ENCODE peak calls at places on chromosomes 12 and 14, in four cellular contexts. H, J, D and G are unnamed samples.

GRCh38 chr12:31728289-31728916 is 418 bp downstream of the AMN1 start:
- DNase-seq in H (peak), J (no peak), D (no peak), G (no peak)

GRCh38 chr12:20089077-20089476 is 279.3 kb upstream of the PDE3A start:
- DNase-seq in H (no peak), J (no peak), D (no peak), G (no peak)

GRCh38 chr12:89960011-89960507 is 251.4 kb upstream of the ATP2B1 start:
- DNase-seq in H (no peak), J (no peak), D (no peak), G (peak)

GRCh38 chr14:29354446-29354845 is 573.2 kb downstream of the PRKD1 start:
- DNase-seq in H (no peak), J (no peak), D (no peak), G (no peak)

GRCh38 chr14:88146881-88147649 is 142.1 kb downstream of the GPR65 start:
- DNase-seq in H (no peak), J (no peak), D (no peak), G (no peak)

GRCh38 chr14:30620178-30620577 is 1.9 kb upstream of the SCFD1 start:
- DNase-seq in H (no peak), J (no peak), D (no peak), G (peak)

GRCh38 chr14:68632591-68632895 is 160.3 kb downstream of the ZFP36L1 start:
- DNase-seq in H (no peak), J (no peak), D (no peak), G (no peak)

GRCh38 chr12:3658327-3659163 is 94.4 kb downstream of the CRACR2A start:
- DNase-seq in H (peak), J (peak), D (peak), G (no peak)

GRCh38 chr14:59511916-59512530 is 27.7 kb downstream of the JKAMP start:
- DNase-seq in H (no peak), J (no peak), D (peak), G (no peak)

GRCh38 chr12:106629797-106630669 is 47.2 kb downstream of the RFX4 start:
- DNase-seq in H (no peak), J (no peak), D (no peak), G (no peak)

GRCh38 chr12:99529966-99530365 is 117.6 kb upstream of the GARIN6 start:
- DNase-seq in H (no peak), J (no peak), D (no peak), G (peak)

GRCh38 chr14:77931441-77931840 is 131.5 kb downstream of the ADCK1 start:
- DNase-seq in H (no peak), J (no peak), D (no peak), G (no peak)

GRCh38 chr12:52944683-52945388 is 4.1 kb upstream of the KRT18 start:
- DNase-seq in H (no peak), J (no peak), D (no peak), G (no peak)

GRCh38 chr12:84767079-84767478 is 145.5 kb downstream of the SLC6A15 start:
- DNase-seq in H (no peak), J (no peak), D (no peak), G (no peak)

GRCh38 chr12:49903351-49903699 is 375 bp downstream of the FAIM2 start:
- DNase-seq in H (no peak), J (no peak), D (no peak), G (no peak)

GRCh38 chr14:76687611-76688372 is 73.5 kb upstream of the VASH1 start:
- DNase-seq in H (no peak), J (peak), D (no peak), G (no peak)

GRCh38 chr12:91577586-91578539 is 395.2 kb upstream of the DCN start:
- DNase-seq in H (no peak), J (no peak), D (no peak), G (no peak)

GRCh38 chr12:68198490-68199086 is 27.0 kb downstream of the IL26 start:
- DNase-seq in H (no peak), J (no peak), D (no peak), G (no peak)

GRCh38 chr12:104573-105081 is 38.1 kb downstream of the IQSEC3 start:
- DNase-seq in H (no peak), J (peak), D (peak), G (no peak)

GRCh38 chr12:31234053-31234835 is 91.7 kb downstream of the SINHCAF start:
- DNase-seq in H (no peak), J (no peak), D (no peak), G (no peak)

GRCh38 chr12:13452955-13453570 is 256.5 kb downstream of the EMP1 start:
- DNase-seq in H (no peak), J (no peak), D (no peak), G (no peak)

GRCh38 chr12:13450231-13451080 is 253.9 kb downstream of the EMP1 start:
- DNase-seq in H (no peak), J (no peak), D (no peak), G (no peak)

GRCh38 chr12:13455765-13456164 is 259.2 kb downstream of the EMP1 start:
- DNase-seq in H (no peak), J (no peak), D (no peak), G (no peak)

GRCh38 chr12:13454991-13455696 is 258.6 kb downstream of the EMP1 start:
- DNase-seq in H (no peak), J (no peak), D (no peak), G (no peak)
- TF ChIP-seq CREM in H (no peak), J (no peak), D (no peak), G (no peak)

DNA sequence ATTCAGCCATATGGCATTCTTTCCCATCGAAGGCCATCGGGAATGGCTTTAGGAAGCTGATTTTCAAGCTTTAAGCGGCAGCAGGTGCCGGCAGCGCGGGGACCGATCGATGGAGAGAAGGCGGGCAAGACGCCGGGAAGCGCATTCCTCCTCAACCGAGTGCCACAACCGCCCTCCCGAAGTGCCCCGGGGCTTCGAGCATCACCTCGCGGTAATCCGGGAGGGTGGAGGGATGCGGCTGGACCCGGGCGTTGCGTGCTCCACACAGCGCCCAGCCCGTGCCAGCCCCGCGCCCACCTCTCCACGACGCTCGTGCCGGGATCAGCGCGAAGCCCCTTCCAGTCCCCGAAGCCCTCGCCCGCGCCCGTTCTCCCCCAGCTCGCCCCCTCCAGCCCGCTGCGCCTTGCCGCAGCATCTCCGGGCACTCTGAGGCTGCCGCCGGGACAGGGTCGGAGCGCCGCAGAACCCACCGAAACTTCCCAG is 3.2 kb downstream of the USP44 start:
- DNase-seq in H (peak), J (no peak), D (peak), G (no peak)
- TF ChIP-seq CREM in H (no peak), J (no peak), D (no peak), G (no peak)

GRCh38 chr12:131913666-131914065 is 15.4 kb upstream of the PUS1 start:
- DNase-seq in H (no peak), J (no peak), D (no peak), G (no peak)

GRCh38 chr12:131910302-131911110 is 16.1 kb downstream of the ULK1 start:
- DNase-seq in H (no peak), J (no peak), D (no peak), G (no peak)

GRCh38 chr12:131912526-131913274 is 16.4 kb upstream of the PUS1 start:
- DNase-seq in H (peak), J (peak), D (no peak), G (no peak)

GRCh38 chr12:131911251-131911650 is 16.8 kb downstream of the ULK1 start:
- DNase-seq in H (no peak), J (no peak), D (no peak), G (no peak)

DNA sequence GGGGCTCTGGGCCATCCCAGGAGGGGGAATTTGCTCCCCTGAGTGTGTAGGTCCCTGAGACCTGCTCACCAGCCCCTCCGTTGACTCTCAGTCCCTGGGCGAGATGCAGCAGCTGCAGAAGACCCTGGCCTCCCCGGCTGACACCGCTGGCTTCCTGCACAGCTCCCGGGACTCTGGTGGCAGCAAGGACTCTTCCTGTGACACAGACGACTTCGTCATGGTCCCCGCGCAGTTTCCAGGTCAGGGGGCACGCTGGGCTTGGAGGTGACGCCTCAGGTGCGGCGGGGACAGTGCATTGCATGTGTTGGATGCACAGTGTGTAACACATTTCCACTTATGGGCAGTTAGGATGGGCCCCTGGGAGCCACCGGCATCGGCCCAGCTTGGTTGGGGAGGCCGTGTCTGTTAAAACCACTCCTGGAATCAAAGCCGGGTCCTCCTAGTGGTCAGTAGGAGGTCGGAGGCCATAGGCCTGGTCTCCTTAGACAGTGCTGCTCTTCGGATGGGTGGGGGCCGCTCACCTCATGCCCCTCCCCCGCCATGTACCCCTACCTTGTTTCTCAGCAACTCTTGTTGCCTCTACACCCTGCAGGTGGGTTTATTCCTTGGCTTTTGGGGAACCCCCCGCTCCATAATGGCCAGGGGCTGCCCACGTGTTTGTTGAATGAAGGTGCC is 17.1 kb upstream of the PUS1 start:
- DNase-seq in H (no peak), J (no peak), D (no peak), G (no peak)
- TF ChIP-seq CREM in H (no peak), J (no peak), D (no peak), G (no peak)

GRCh38 chr14:69951263-69951662 is 72.0 kb downstream of the SMOC1 start:
- DNase-seq in H (no peak), J (no peak), D (no peak), G (no peak)
- TF ChIP-seq CREM in H (no peak), J (no peak), D (no peak), G (no peak)

DNA sequence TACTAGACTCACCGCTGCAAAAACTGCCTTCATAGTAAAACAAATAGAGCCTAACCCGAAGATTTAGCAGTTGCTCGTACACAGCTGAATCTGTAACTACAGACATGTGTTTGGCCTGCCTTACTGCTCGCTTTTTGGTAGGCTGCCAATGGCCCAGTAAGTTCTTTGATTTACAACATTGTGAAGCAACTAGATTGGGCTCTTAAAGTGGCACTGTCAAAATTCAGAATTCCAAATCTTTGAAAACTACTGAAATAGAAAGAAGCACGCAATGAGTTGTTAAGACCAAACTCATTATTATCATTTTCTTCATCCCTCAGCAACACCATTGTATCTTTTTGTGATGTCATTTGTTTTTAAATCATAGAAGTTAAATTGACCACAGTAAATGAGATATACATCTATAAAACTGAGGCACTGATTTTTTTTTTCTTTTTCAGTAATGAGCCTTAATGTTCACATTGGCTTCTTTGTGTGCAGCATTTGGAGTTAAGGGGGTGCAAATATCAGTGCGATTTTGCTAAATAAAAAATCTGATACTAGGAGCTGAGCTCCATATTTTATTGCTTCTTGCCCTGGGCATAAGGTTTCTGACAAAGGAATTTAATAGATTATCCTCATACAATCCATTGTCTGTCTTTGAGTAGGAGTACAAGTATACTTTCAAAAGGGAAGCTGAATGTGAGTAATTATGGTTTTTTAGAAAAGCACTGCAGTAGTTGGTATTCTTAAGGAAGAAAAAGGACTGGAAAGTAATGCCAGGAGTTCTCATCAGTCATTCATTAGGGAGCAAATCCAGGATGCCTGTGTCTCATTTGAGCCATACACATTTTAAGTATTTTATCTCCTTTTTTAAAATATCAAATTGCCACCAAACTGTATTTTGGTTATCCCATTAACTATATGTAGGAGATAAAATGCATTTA is 138.5 kb downstream of the KICS2 start:
- DNase-seq in H (no peak), J (no peak), D (no peak), G (no peak)
- TF ChIP-seq CREM in H (no peak), J (no peak), D (no peak), G (no peak)